ENCODE peak calls at places on chromosomes 3 and 15, in five cellular contexts. V is endodermal cell, F is IMR-90, S is astrocyte of the spinal cord, J is coronary artery. R is an unnamed sample.

GRCh38 chr15:73442436-73442835 is 528 bp upstream of the REC114 start:
- DNase-seq in F (no peak), V (no peak), J (no peak), S (no peak), R (no peak)

GRCh38 chr3:64104691-64105101 is 81.4 kb upstream of the PSMD6 start:
- DNase-seq in V (no peak), J (no peak), F (peak), S (peak), R (no peak)

GRCh38 chr3:141071681-141072260 is 20.6 kb downstream of the SPSB4 start:
- DNase-seq in V (peak), S (no peak), F (no peak), J (no peak), R (no peak)

GRCh38 chr3:179852117-179852886 is 184.4 kb downstream of the PEX5L start:
- DNase-seq in S (peak), J (no peak), F (peak), V (peak), R (no peak)

GRCh38 chr3:24399614-24400013 is 95.0 kb downstream of the THRB start:
- DNase-seq in J (no peak), F (no peak), S (no peak), V (no peak), R (no peak)

GRCh38 chr15:28954466-28955159 is 68.8 kb downstream of the APBA2 start:
- DNase-seq in J (no peak), F (no peak), V (peak), S (no peak), R (no peak)

GRCh38 chr3:17489139-17489538 is 253.3 kb downstream of the TBC1D5 start:
- DNase-seq in F (peak), S (peak), V (no peak), J (no peak), R (no peak)

GRCh38 chr3:128846501-128846900 is 32.9 kb upstream of the ACAD9 start:
- DNase-seq in F (no peak), J (no peak), V (no peak), S (no peak), R (no peak)

GRCh38 chr3:2849092-2849491 is 261.1 kb downstream of the IL5RA start:
- DNase-seq in V (no peak), S (no peak), J (no peak), F (no peak), R (no peak)

GRCh38 chr3:20040476-20041196 is 390 bp downstream of the KAT2B start:
- DNase-seq in S (peak), F (peak), V (peak), J (no peak), R (peak)

GRCh38 chr15:89198196-89198595 is 23.2 kb downstream of the RLBP1 start:
- DNase-seq in S (no peak), V (no peak), J (no peak), F (no peak), R (no peak)

GRCh38 chr3:100537646-100538338 is 45.4 kb downstream of the TMEM45A start:
- DNase-seq in V (no peak), F (no peak), S (no peak), J (no peak), R (no peak)

GRCh38 chr3:60298141-60298540 is 953.1 kb downstream of the FHIT start:
- DNase-seq in V (no peak), S (no peak), F (no peak), J (no peak), R (no peak)

GRCh38 chr3:192054881-192055280 is 593.9 kb downstream of the PYDC2 start:
- DNase-seq in S (peak), J (no peak), V (no peak), F (no peak), R (no peak)

GRCh38 chr3:171842864-171843511 is at the start of gene TMEM212:
- DNase-seq in S (peak), F (peak), J (no peak), V (no peak), R (no peak)

GRCh38 chr15:78811124-78811824 is at the start of gene ADAMTS7:
- DNase-seq in S (peak), V (peak), J (peak), F (peak), R (peak)

GRCh38 chr15:78810003-78810376 is 1.3 kb downstream of the ADAMTS7 start:
- DNase-seq in V (no peak), J (no peak), F (no peak), S (no peak), R (no peak)

GRCh38 chr15:78808550-78808949 is 2.7 kb downstream of the ADAMTS7 start:
- DNase-seq in S (peak), J (no peak), V (peak), F (peak), R (peak)

GRCh38 chr15:78810377-78811123 is 714 bp downstream of the ADAMTS7 start:
- DNase-seq in S (peak), F (peak), V (peak), J (no peak), R (peak)

DNA sequence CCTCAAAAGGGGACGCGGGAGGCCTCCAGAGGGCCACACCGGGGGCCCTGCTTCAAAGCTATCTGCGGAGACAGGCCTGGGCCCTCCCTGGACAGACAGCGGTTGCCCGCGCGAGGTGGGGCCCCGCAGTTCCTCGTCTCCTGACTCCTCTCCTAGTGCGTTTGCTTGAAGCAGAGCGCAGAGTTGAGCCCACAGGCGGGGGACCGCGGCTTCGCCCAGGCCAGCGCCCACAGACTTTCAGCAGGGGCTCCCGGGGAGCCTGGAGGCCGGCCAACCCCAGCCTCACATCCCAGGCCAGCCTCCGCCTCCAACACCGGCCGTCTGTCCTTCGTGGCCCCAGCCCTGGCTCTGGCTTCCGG is 540 bp upstream of the ADAMTS7 start:
- DNase-seq in F (no peak), V (no peak), S (no peak), J (no peak), R (no peak)
- TF ChIP-seq CTCF in F (no peak), V (no peak), S (no peak), J (no peak), R (peak)

GRCh38 chr3:86991482-86991815 is 500 bp upstream of the VGLL3 start:
- DNase-seq in J (no peak), V (no peak), S (no peak), F (no peak), R (no peak)
- TF ChIP-seq CTCF in J (no peak), V (no peak), S (no peak), F (no peak), R (no peak)

GRCh38 chr3:44926172-44926571 is 49.8 kb downstream of the ZDHHC3 start:
- DNase-seq in F (no peak), V (peak), J (no peak), S (no peak), R (no peak)
- TF ChIP-seq CTCF in F (no peak), V (peak), J (no peak), S (no peak), R (no peak)

DNA sequence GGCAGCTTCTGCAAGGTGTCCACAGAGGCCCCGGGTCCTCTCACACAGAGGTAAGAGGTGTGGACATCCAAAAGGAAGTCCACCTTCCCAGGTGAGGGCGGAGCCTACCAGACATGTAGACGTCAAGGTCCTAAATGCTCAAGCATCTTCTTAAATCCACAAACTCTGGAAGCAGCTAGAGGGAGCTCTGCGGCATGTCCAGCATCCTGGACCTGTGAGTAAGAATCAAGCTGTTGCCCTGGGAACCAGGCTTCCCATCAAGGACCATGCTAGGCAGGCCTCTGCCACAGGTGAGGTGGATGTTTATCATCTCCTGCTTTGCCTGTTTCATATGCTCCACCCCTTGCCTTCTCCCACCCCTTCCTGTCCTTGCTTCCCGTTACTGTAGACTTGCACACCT is 368.2 kb downstream of the GABRG3 start:
- DNase-seq in V (no peak), J (no peak), S (no peak), F (no peak), R (no peak)
- TF ChIP-seq CTCF in V (peak), J (no peak), S (no peak), F (no peak), R (no peak)

DNA sequence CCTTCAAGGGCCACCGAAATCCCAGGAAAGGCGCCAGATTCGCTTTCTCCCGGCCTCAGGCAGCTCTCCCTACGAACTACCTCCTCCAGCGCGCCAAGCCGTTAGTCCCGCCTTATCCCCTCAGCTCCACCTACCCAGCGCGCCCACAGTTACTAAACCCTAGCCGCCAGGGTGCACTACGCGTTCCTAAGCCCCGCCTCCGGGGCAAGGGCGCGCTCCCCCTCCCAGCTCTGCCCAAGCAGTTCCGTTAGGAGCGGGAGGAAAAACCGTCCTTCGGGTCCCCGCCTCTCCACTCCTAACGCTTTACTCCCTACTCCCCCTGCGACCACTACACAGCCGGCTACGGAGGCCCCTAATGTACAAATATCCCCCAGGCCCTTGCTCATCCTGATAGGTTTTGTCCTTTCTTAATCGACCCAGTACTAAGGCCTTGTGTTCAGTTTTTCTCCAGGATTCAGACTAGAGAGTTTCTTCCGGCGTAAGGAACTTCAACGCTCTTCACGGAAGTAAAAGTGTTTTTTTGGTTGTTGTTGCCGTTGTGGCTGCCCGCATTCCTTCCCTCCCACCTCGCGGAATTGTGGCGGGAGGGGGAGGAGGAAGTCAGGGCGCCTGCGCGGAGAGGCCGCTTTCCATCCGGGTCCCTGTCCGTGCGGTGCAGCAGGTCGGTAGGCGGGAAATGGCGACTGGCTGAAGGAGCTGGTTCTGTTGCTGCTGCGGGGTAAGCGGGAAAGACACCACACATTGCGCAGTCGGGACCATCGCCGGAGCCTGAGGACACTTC is at the start of gene CTDSPL2:
- DNase-seq in F (peak), V (peak), J (peak), S (peak), R (peak)
- TF ChIP-seq CTCF in F (peak), V (peak), J (no peak), S (peak), R (no peak)

DNA sequence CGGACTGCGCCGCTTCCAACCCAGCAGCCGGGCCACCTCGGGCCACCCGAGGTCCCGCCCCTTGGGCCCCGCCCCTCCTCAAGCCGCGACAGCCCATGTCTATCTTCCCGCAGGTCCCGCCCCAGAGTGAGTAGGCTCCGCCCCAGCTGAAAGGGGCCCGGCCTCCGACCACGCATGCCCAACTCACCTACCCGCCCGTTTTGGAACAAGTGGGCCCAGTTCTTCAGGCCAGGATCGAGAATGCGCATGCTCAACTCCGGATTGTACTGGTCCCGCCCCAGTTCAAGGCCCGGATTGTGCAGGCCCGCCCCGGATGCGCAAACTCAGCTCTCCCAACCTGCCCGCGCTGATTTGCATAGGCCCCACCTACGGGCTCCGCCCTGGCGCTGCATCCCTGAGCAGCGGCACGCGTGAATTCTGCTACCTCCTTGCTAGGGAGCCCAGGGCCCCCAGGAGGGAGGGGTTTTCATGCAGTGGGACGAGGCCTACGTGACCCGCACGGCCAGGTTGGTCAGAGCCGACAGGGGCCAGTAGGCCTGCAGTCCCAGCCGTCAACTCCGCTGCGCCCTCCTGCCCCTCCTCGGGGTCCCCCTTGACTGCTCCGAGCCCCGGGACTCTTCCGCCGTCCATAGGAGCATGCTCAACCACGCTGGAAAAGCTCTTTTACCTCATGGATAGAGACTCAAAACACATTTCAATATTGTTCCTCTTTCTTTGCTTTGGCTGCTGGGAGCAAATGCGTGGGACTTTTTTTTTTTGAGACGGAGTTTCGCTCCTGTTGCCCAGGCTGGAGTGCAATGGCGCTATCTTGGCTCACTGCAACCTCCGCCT is at the start of gene PFKFB4:
- DNase-seq in J (peak), F (peak), V (peak), S (peak), R (peak)
- TF ChIP-seq CTCF in J (no peak), F (no peak), V (peak), S (no peak), R (no peak)

GRCh38 chr3:122515020-122515468 is 305 bp upstream of the KPNA1 start:
- DNase-seq in V (no peak), J (no peak), S (no peak), F (no peak), R (no peak)

GRCh38 chr3:122519693-122520092 is 5.0 kb upstream of the KPNA1 start:
- DNase-seq in F (no peak), S (no peak), J (no peak), V (no peak), R (no peak)

GRCh38 chr3:122515856-122516255 is 1.1 kb upstream of the KPNA1 start:
- DNase-seq in J (no peak), V (no peak), S (no peak), F (no peak), R (no peak)

GRCh38 chr3:122523317-122523716 is 8.6 kb upstream of the KPNA1 start:
- DNase-seq in J (no peak), S (no peak), F (no peak), V (no peak), R (no peak)

DNA sequence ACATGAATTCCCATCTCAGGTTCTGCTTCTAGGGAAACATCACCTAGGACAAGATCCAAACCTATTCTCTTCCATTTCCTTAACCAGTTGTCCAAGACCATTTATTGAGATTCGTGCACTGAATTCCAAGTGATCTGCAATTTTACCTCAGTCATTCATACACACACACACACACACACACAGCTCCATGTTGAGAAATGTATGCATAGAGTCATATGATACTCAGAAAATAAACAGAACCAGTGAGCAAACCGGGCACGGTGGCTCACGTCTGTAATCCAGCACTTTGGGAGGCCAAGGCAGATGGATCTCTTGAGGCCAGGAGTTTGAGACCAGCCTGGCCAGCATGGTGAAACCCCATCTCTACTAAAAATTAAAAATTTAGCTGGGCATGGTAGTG is 6.1 kb upstream of the KPNA1 start:
- DNase-seq in J (no peak), S (no peak), F (peak), V (no peak), R (no peak)
- TF ChIP-seq CTCF in J (no peak), S (no peak), F (no peak), V (no peak), R (no peak)

GRCh38 chr3:120559228-120560061 is 36.7 kb upstream of the NDUFB4 start:
- DNase-seq in F (peak), V (peak), J (peak), S (peak), R (peak)
- TF ChIP-seq CTCF in F (no peak), V (no peak), J (no peak), S (no peak), R (no peak)

R was measured in Calu3.